ENCODE peak calls at places on chromosomes 11 and 22, in four cellular contexts. A is EL, Y is posterior cingulate gyrus, C is HTR-8/SVneo. W is an unnamed sample.

GRCh38 chr11:47705722-47706121 is 9.4 kb downstream of the AGBL2 start:
- DNase-seq in Y (no peak), A (no peak), C (no peak), W (no peak)

GRCh38 chr11:47464479-47464878 is 15.5 kb upstream of the RAPSN start:
- DNase-seq in C (no peak), A (peak; percentile 29), Y (no peak), W (no peak)

GRCh38 chr22:43511276-43511910 is 99.6 kb downstream of the MPPED1 start:
- DNase-seq in Y (no peak), C (no peak), A (no peak), W (no peak)

GRCh38 chr11:105181100-105181499 is 41.5 kb upstream of the CARD18 start:
- DNase-seq in C (no peak), A (peak; percentile 53), Y (no peak), W (no peak)

GRCh38 chr11:68256331-68256741 is 15.4 kb downstream of the C11orf24 start:
- DNase-seq in Y (no peak), A (peak; percentile 82), C (peak; percentile 61), W (no peak)

GRCh38 chr11:119055901-119056300 is 1.1 kb downstream of the HYOU1 start:
- DNase-seq in C (peak; percentile 44), A (peak; percentile 57), Y (no peak), W (no peak)

GRCh38 chr22:49938565-49939136 is 20.2 kb downstream of the CRELD2 start:
- DNase-seq in C (no peak), A (no peak), Y (no peak), W (no peak)

GRCh38 chr22:32660292-32660691 is 141.2 kb upstream of the TIMP3 start:
- DNase-seq in C (peak; percentile 67), Y (no peak), A (peak; percentile 76), W (no peak)

GRCh38 chr11:81578571-81578970 is 1155.1 kb downstream of the FAM181B start:
- DNase-seq in A (no peak), C (no peak), Y (no peak), W (no peak)

GRCh38 chr22:27585141-27585540 is 216.4 kb downstream of the MN1 start:
- DNase-seq in C (no peak), Y (no peak), A (no peak), W (no peak)

GRCh38 chr22:49014227-49015201 is 813.2 kb downstream of the BRD1 start:
- DNase-seq in A (no peak), Y (no peak), C (no peak), W (no peak)

GRCh38 chr11:120027546-120028180 is 110.2 kb downstream of the TRIM29 start:
- DNase-seq in Y (no peak), A (no peak), C (no peak), W (no peak)

GRCh38 chr11:38598413-38598812 is 2000.4 kb upstream of the RAG2 start:
- DNase-seq in A (no peak), C (no peak), Y (no peak), W (no peak)

GRCh38 chr22:23471698-23472097 is 108.4 kb downstream of the IGLL1 start:
- DNase-seq in C (no peak), A (no peak), Y (no peak), W (no peak)

GRCh38 chr22:27800250-27801131 is 1.1 kb downstream of the MN1 start:
- DNase-seq in Y (no peak), A (no peak), C (no peak), W (no peak)

GRCh38 chr22:23862103-23862502 is 4.4 kb downstream of the SLC2A11 start:
- DNase-seq in C (peak; percentile 61), A (peak; percentile 53), Y (no peak), W (no peak)

GRCh38 chr11:31437742-31438435 is 68.2 kb downstream of the DNAJC24 start:
- DNase-seq in A (peak; percentile 61), Y (no peak), C (no peak), W (no peak)

GRCh38 chr22:49358041-49358440 is 469.6 kb downstream of the BRD1 start:
- DNase-seq in Y (no peak), C (no peak), A (no peak), W (no peak)

GRCh38 chr11:1733009-1733715 is 17.2 kb downstream of the IFITM10 start:
- DNase-seq in C (no peak), A (no peak), Y (no peak), W (no peak)

GRCh38 chr11:60950933-60951610 is 904 bp downstream of the SLC15A3 start:
- DNase-seq in C (no peak), Y (no peak), A (peak; percentile 26), W (no peak)

GRCh38 chr11:96311120-96311568 is 31.9 kb downstream of the MAML2 start:
- DNase-seq in Y (no peak), A (peak; percentile 86), C (no peak), W (no peak)

GRCh38 chr22:44351685-44352377 is 39.1 kb upstream of the SHISAL1 start:
- DNase-seq in C (peak; percentile 87), Y (no peak), A (peak; percentile 95), W (no peak)

GRCh38 chr22:27113211-27114030 is 456.0 kb downstream of the MIAT start:
- DNase-seq in Y (peak; percentile 34), A (peak; percentile 96), C (peak; percentile 72), W (peak; percentile 79)

GRCh38 chr11:45933846-45934579 is 11.6 kb downstream of the LARGE2 start:
- DNase-seq in A (no peak), Y (no peak), C (no peak), W (no peak)

GRCh38 chr11:102730036-102730815 is 5.5 kb upstream of the MMP8 start:
- DNase-seq in Y (no peak), A (peak; percentile 13), C (no peak), W (no peak)

GRCh38 chr11:64935634-64936081 is at the start of gene GPHA2:
- DNase-seq in A (no peak), Y (no peak), C (no peak), W (no peak)

W was measured in occipital lobe.